ENCODE peak calls at places on chromosomes 13 and 19, in eight cellular contexts. F, O, P, R, E, W, Q and T are unnamed samples.

GRCh38 chr13:63381078-63381859 is 1965.6 kb upstream of the PCDH20 start:
- DNase-seq in Q (no peak), E (no peak), P (no peak), F (no peak), W (no peak), O (peak; percentile 4), R (no peak), T (no peak)

GRCh38 chr19:53057904-53058579 is 13.5 kb downstream of the ERVV-2 start:
- DNase-seq in W (peak; percentile 46), E (no peak), P (no peak), F (no peak), O (peak; percentile 67), Q (peak; percentile 11), R (no peak), T (no peak)

GRCh38 chr13:33787051-33787591 is 30.8 kb upstream of the RFC3 start:
- DNase-seq in Q (no peak), E (no peak), O (peak; percentile 65), W (no peak), F (peak; percentile 10), R (no peak), P (peak; percentile 8), T (no peak)

GRCh38 chr19:55676384-55676783 is 1.4 kb downstream of the EPN1 start:
- DNase-seq in W (no peak), O (peak; percentile 60), E (no peak), R (no peak), Q (no peak), P (peak; percentile 22), F (no peak), T (no peak)

GRCh38 chr13:35766663-35767062 is 290.2 kb upstream of the MAB21L1 start:
- DNase-seq in R (no peak), P (no peak), W (no peak), E (no peak), F (no peak), Q (no peak), O (no peak), T (no peak)

GRCh38 chr13:42600943-42601342 is 27.0 kb downstream of the TNFSF11 start:
- DNase-seq in Q (no peak), E (no peak), P (no peak), F (no peak), W (no peak), O (peak; percentile 8), R (no peak), T (no peak)

GRCh38 chr19:57512845-57513244 is 13.1 kb downstream of the ZNF773 start:
- DNase-seq in W (no peak), P (peak; percentile 6), E (no peak), F (no peak), R (peak; percentile 60), Q (no peak), O (peak; percentile 37), T (no peak)

GRCh38 chr13:50576156-50576555 is 267.3 kb downstream of the DLEU7 start:
- DNase-seq in Q (no peak), O (peak; percentile 30), E (no peak), F (no peak), R (no peak), P (peak; percentile 20), W (no peak), T (no peak)

GRCh38 chr13:111049791-111050538 is 65.1 kb upstream of the ARHGEF7 start:
- DNase-seq in O (peak; percentile 56), W (no peak), R (no peak), E (no peak), F (no peak), P (peak; percentile 34), Q (peak; percentile 58), T (no peak)

GRCh38 chr19:33080761-33081681 is at the start of gene GPATCH1:
- DNase-seq in W (peak; percentile 90), F (peak; percentile 22), Q (peak; percentile 91), P (peak; percentile 81), O (peak; percentile 94), R (peak; percentile 96), E (peak; percentile 95), T (no peak)

GRCh38 chr19:33089061-33089460 is 8.1 kb downstream of the GPATCH1 start:
- DNase-seq in W (no peak), R (no peak), O (no peak), P (no peak), F (no peak), E (no peak), Q (no peak), T (no peak)

GRCh38 chr19:33085570-33086128 is 4.7 kb downstream of the GPATCH1 start:
- DNase-seq in Q (no peak), P (no peak), E (no peak), R (no peak), O (no peak), F (no peak), W (no peak), T (no peak)

GRCh38 chr19:33090179-33090578 is 9.2 kb downstream of the GPATCH1 start:
- DNase-seq in W (no peak), F (no peak), O (no peak), P (no peak), R (no peak), E (no peak), Q (no peak), T (no peak)

GRCh38 chr19:33086955-33087354 is 6.0 kb downstream of the GPATCH1 start:
- DNase-seq in Q (no peak), W (no peak), O (no peak), R (no peak), P (no peak), E (no peak), F (no peak), T (no peak)
- TF ChIP-seq CTCF in Q (no peak), W (no peak), O (no peak), R (no peak), P (no peak), E (no peak), F (no peak), T (no peak)

GRCh38 chr19:54207908-54208783 is 7.5 kb downstream of the RPS9 start:
- DNase-seq in Q (peak; percentile 78), R (peak; percentile 59), W (peak; percentile 52), F (no peak), P (peak; percentile 58), O (peak; percentile 86), E (no peak), T (no peak)
- H3K4me3 ChIP-seq in Q (peak overlapping the region; percentile 54), R (peak overlapping the region; percentile 7), W (no peak overlapping the region), F (no peak overlapping the region), P (no peak overlapping the region), O (no peak overlapping the region), E (no peak overlapping the region), T (no peak overlapping the region)

DNA sequence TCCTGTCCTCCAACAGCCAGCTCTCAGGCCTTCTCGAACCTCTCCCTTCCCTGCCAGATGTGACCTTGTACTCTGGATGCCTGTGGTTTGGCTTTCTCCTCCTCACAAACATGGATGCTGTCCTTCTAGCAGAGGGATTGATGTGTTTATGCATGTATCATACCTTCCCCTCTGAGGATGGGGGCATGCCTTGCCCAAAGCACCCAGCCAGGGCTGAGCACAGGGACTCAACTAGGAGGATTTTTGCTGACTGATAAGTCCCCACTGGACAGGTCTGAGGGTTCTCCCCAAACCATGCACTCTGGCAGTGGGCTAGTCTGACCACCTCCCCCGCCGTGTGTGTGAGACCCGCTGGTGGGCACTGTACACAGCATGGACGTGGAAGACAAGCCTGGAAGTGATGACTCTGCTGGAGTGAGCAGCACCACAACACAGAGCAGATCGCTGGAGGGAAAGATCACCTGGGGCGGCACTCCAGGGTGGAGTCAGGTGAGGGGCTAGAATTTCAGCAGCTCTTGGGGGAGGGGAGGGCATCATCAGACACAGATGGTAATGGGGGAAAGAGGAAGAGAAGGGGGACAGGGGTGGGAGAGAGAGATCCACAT is 360.3 kb upstream of the ZNF507 start:
- DNase-seq in P (no peak), F (no peak), O (no peak), R (no peak), Q (no peak), W (no peak), E (no peak), T (no peak)
- TF ChIP-seq CTCF in P (no peak), F (no peak), O (no peak), R (no peak), Q (no peak), W (no peak), E (no peak), T (no peak)

GRCh38 chr19:41849067-41849466 is 4.2 kb downstream of the DMRTC2 start:
- DNase-seq in P (no peak), O (no peak), F (no peak), R (no peak), Q (no peak), E (no peak), W (no peak), T (no peak)
- H3K4me3 ChIP-seq in P (no peak overlapping the region), O (no peak overlapping the region), F (no peak overlapping the region), R (no peak overlapping the region), Q (no peak overlapping the region), E (no peak overlapping the region), W (no peak overlapping the region), T (no peak overlapping the region)

DNA sequence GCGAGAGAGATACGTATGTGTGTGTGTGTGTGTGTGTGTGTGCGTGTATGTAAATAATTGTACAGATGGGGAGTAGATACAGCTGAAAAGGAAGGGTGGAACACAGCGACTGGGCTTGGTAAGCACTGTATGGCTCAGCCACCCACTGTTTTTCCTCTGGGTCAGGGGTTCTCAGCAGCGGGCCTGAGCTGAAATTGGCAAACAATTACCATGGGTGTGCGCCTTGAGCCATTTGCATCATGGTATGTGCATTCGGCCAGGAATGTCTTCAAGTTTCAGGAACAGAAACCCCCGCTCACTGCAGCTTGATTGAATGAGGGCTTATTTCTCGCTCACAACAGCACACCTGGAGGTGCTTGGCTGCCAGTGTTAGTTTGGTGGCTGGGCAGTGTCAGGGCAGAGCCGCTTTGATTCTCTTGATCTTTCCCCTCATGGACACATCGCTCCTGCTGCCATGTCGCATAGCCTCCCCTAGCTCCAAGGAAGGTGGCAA is 126.7 kb downstream of the SIPA1L3 start:
- DNase-seq in Q (no peak), E (no peak), W (no peak), O (no peak), F (no peak), R (no peak), P (no peak), T (no peak)
- TF ChIP-seq CTCF in Q (no peak), E (no peak), W (no peak), O (no peak), F (no peak), R (no peak), P (no peak), T (no peak)

GRCh38 chr19:17938092-17938845 is 5.5 kb downstream of the CCDC124 start:
- DNase-seq in Q (peak; percentile 74), O (peak; percentile 95), R (peak; percentile 76), F (peak; percentile 37), E (peak; percentile 87), P (peak; percentile 81), W (peak; percentile 76), T (peak; percentile 52)
- H3K4me3 ChIP-seq in Q (no peak overlapping the region), O (no peak overlapping the region), R (no peak overlapping the region), F (no peak overlapping the region), E (no peak overlapping the region), P (no peak overlapping the region), W (no peak overlapping the region), T (no peak overlapping the region)